ENCODE peak calls at places on chromosomes 16 and 17, in ten cellular contexts. U is NCI-H1436; D is fibroblast of the aortic adventitia; H is NCI-H1092 treated with DMSO at 0.1 percent for 48 hours; E is BJ; R is stimulated activated naive CD4-positive, alpha-beta T cell; M is mucosa of gallbladder; Q is NCI-H345; P is activated T-helper 1 cell treated with anti-CD3 and anti-CD28 coated beads, Interleukin-2, amount 50 U/mL, for 16 hours; T is HTR-8/SVneo. W is an unnamed sample.
A peak's percentile ranks its signal among the peaks of the same experiment; 100 is the strongest.

GRCh38 chr16:90019201-90019542 is at the start of gene DBNDD1:
- DNase-seq in U (no peak), D (no peak), H (no peak), E (no peak), R (no peak), M (no peak), Q (no peak), P (no peak), T (no peak), W (no peak)

GRCh38 chr16:86219655-86220445 is 290.5 kb upstream of the FOXF1 start:
- DNase-seq in U (no peak), D (no peak), H (no peak), E (no peak), R (no peak), M (peak; percentile 44), Q (no peak), P (no peak), T (no peak), W (peak; percentile 21)

GRCh38 chr17:54977744-54978143 is 9.2 kb downstream of the STXBP4 start:
- DNase-seq in U (no peak), D (no peak), H (no peak), E (no peak), R (no peak), M (no peak), Q (no peak), P (no peak), T (no peak), W (no peak)

GRCh38 chr17:54903375-54903774 is 2.7 kb downstream of the TOM1L1 start:
- DNase-seq in U (no peak), D (no peak), H (no peak), E (no peak), R (no peak), M (peak; percentile 80), Q (no peak), P (no peak), T (no peak), W (no peak)

GRCh38 chr16:81366316-81366932 is 51.7 kb downstream of the GAN start:
- DNase-seq in U (peak; percentile 34), D (peak; percentile 76), H (peak; percentile 48), E (no peak), R (peak; percentile 20), M (no peak), Q (peak; percentile 15), P (no peak), T (peak; percentile 43), W (no peak)

GRCh38 chr17:29376667-29377268 is 13.4 kb upstream of the TAOK1 start:
- DNase-seq in U (no peak), D (peak; percentile 86), H (no peak), E (peak; percentile 36), R (no peak), M (peak; percentile 50), Q (no peak), P (no peak), T (peak; percentile 76), W (peak; percentile 58)

GRCh38 chr16:57187508-57187854 is 1.4 kb downstream of the RSPRY1 start:
- DNase-seq in U (no peak), D (no peak), H (no peak), E (no peak), R (peak; percentile 3), M (no peak), Q (no peak), P (no peak), T (no peak), W (no peak)

GRCh38 chr17:13503526-13503925 is 98.2 kb downstream of the HS3ST3A1 start:
- DNase-seq in U (no peak), D (no peak), H (no peak), E (no peak), R (no peak), M (no peak), Q (no peak), P (no peak), T (no peak), W (no peak)

GRCh38 chr17:54944796-54945195 is 23.7 kb downstream of the COX11 start:
- DNase-seq in U (no peak), D (peak; percentile 11), H (no peak), E (no peak), R (no peak), M (no peak), Q (no peak), P (no peak), T (no peak), W (no peak)

GRCh38 chr16:82027629-82028035 is 7.4 kb upstream of the HSD17B2 start:
- DNase-seq in U (no peak), D (no peak), H (no peak), E (no peak), R (no peak), M (peak; percentile 38), Q (no peak), P (no peak), T (no peak), W (no peak)

GRCh38 chr17:73262676-73263642 is 1.3 kb upstream of the CPSF4L start:
- DNase-seq in U (no peak), D (peak; percentile 12), H (no peak), E (no peak), R (no peak), M (no peak), Q (no peak), P (no peak), T (no peak), W (no peak)

GRCh38 chr16:50293994-50294855 is 27.9 kb downstream of the ADCY7 start:
- DNase-seq in U (no peak), D (no peak), H (no peak), E (no peak), R (no peak), M (no peak), Q (no peak), P (no peak), T (no peak), W (no peak)

GRCh38 chr16:68707341-68708152 is 29.5 kb upstream of the CDH1 start:
- DNase-seq in U (peak; percentile 27), D (no peak), H (no peak), E (no peak), R (no peak), M (peak; percentile 80), Q (no peak), P (no peak), T (peak; percentile 98), W (peak; percentile 88)

GRCh38 chr17:7293821-7294613 is 422 bp downstream of the YBX2 start:
- DNase-seq in U (no peak), D (no peak), H (no peak), E (no peak), R (no peak), M (peak; percentile 32), Q (peak; percentile 56), P (no peak), T (no peak), W (no peak)

GRCh38 chr17:7840441-7840840 is 6.4 kb downstream of the KDM6B start:
- DNase-seq in U (no peak), D (no peak), H (no peak), E (no peak), R (no peak), M (no peak), Q (no peak), P (no peak), T (no peak), W (no peak)

GRCh38 chr16:997440-998051 is 16.0 kb downstream of the SOX8 start:
- DNase-seq in U (no peak), D (peak; percentile 22), H (no peak), E (peak; percentile 9), R (peak; percentile 59), M (peak; percentile 78), Q (peak; percentile 35), P (peak; percentile 29), T (peak; percentile 60), W (no peak)

GRCh38 chr17:72916991-72917390 is 175.5 kb downstream of the SLC39A11 start:
- DNase-seq in U (no peak), D (no peak), H (no peak), E (no peak), R (no peak), M (no peak), Q (no peak), P (no peak), T (no peak), W (no peak)

GRCh38 chr17:82876602-82877391 is 37.0 kb upstream of the ZNF750 start:
- DNase-seq in U (no peak), D (peak; percentile 84), H (peak; percentile 25), E (no peak), R (no peak), M (peak; percentile 76), Q (peak; percentile 62), P (no peak), T (peak; percentile 28), W (peak; percentile 94)

GRCh38 chr17:42857389-42857788 is 6.4 kb downstream of the AOC3 start:
- DNase-seq in U (no peak), D (no peak), H (no peak), E (no peak), R (no peak), M (no peak), Q (no peak), P (no peak), T (no peak), W (no peak)

GRCh38 chr17:14297161-14297851 is 3.6 kb upstream of the HS3ST3B1 start:
- DNase-seq in U (no peak), D (peak; percentile 64), H (no peak), E (no peak), R (no peak), M (no peak), Q (no peak), P (no peak), T (no peak), W (no peak)

GRCh38 chr17:83072600-83073358 is 6.6 kb upstream of the METRNL start:
- DNase-seq in U (no peak), D (no peak), H (no peak), E (no peak), R (no peak), M (no peak), Q (no peak), P (no peak), T (no peak), W (no peak)

W was measured in lower leg skin.